ENCODE peak calls at places on chromosomes 11 and 22, in five cellular contexts. One of them, this sample, is unnamed. For H3K4me1, the result is how much of the 10 kb centered on the place peaks cover.

GRCh38 chr11:86670179-86670578 is 2.2 kb downstream of the ME3 start:
- DNase-seq in neural progenitor cell: no peak
- DNase-seq in fibroblast of lung: peak
- DNase-seq in IMR-90: peak
- DNase-seq in pancreas: no peak
- DNase-seq in this sample: no peak

GRCh38 chr11:33065445-33066178 is 26.2 kb downstream of the TCP11L1 start:
- DNase-seq in neural progenitor cell: peak
- DNase-seq in fibroblast of lung: peak
- DNase-seq in IMR-90: peak
- DNase-seq in pancreas: peak
- DNase-seq in this sample: peak

GRCh38 chr11:74462009-74462408 is 5.3 kb downstream of the KCNE3 start:
- DNase-seq in neural progenitor cell: peak
- DNase-seq in fibroblast of lung: peak
- DNase-seq in IMR-90: no peak
- DNase-seq in pancreas: peak
- DNase-seq in this sample: peak

GRCh38 chr11:128420943-128421342 is 166.4 kb downstream of the ETS1 start:
- DNase-seq in neural progenitor cell: no peak
- DNase-seq in fibroblast of lung: peak
- DNase-seq in IMR-90: peak
- DNase-seq in pancreas: no peak
- DNase-seq in this sample: no peak

GRCh38 chr22:49992921-49993648 is 19.5 kb downstream of the IL17REL start:
- DNase-seq in neural progenitor cell: peak
- DNase-seq in fibroblast of lung: peak
- DNase-seq in IMR-90: peak
- DNase-seq in pancreas: peak
- DNase-seq in this sample: peak

GRCh38 chr22:35376728-35377472 is 4.0 kb upstream of the HMOX1 start:
- DNase-seq in neural progenitor cell: peak
- DNase-seq in fibroblast of lung: peak
- DNase-seq in IMR-90: peak
- DNase-seq in pancreas: peak
- DNase-seq in this sample: peak

GRCh38 chr11:134385774-134386565 is 26.1 kb downstream of the B3GAT1 start:
- DNase-seq in neural progenitor cell: no peak
- DNase-seq in fibroblast of lung: no peak
- DNase-seq in IMR-90: no peak
- DNase-seq in pancreas: peak
- DNase-seq in this sample: no peak

GRCh38 chr11:59891781-59892181 is 13.2 kb downstream of the OOSP3 start:
- DNase-seq in neural progenitor cell: peak
- DNase-seq in fibroblast of lung: no peak
- DNase-seq in IMR-90: no peak
- DNase-seq in pancreas: no peak
- DNase-seq in this sample: no peak

GRCh38 chr11:2655320-2655719 is 44.5 kb downstream of the KCNQ1OT1 start:
- DNase-seq in neural progenitor cell: no peak
- DNase-seq in fibroblast of lung: no peak
- DNase-seq in IMR-90: no peak
- DNase-seq in pancreas: no peak
- DNase-seq in this sample: no peak

GRCh38 chr11:108670381-108670930 is 5.6 kb downstream of the DDX10 start:
- DNase-seq in neural progenitor cell: no peak
- DNase-seq in fibroblast of lung: no peak
- DNase-seq in IMR-90: no peak
- DNase-seq in pancreas: peak
- DNase-seq in this sample: no peak

GRCh38 chr11:75631086-75631694 is 37.6 kb downstream of the MAP6 start:
- DNase-seq in neural progenitor cell: no peak
- DNase-seq in fibroblast of lung: no peak
- DNase-seq in IMR-90: peak
- DNase-seq in pancreas: no peak
- DNase-seq in this sample: no peak

GRCh38 chr11:115391598-115391997 is 112.6 kb downstream of the CADM1 start:
- DNase-seq in neural progenitor cell: peak
- DNase-seq in fibroblast of lung: no peak
- DNase-seq in IMR-90: peak
- DNase-seq in pancreas: no peak
- DNase-seq in this sample: no peak

GRCh38 chr11:100830295-100830694 is 143.2 kb downstream of the ARHGAP42 start:
- DNase-seq in neural progenitor cell: peak
- DNase-seq in fibroblast of lung: no peak
- DNase-seq in IMR-90: no peak
- DNase-seq in pancreas: no peak
- DNase-seq in this sample: no peak

GRCh38 chr11:35192347-35192746 is 53.4 kb downstream of the CD44 start:
- DNase-seq in neural progenitor cell: no peak
- DNase-seq in fibroblast of lung: peak
- DNase-seq in IMR-90: peak
- DNase-seq in pancreas: no peak
- DNase-seq in this sample: peak

GRCh38 chr11:98734686-98735085 is 286.1 kb upstream of the CNTN5 start:
- DNase-seq in neural progenitor cell: no peak
- DNase-seq in fibroblast of lung: no peak
- DNase-seq in IMR-90: no peak
- DNase-seq in pancreas: no peak
- DNase-seq in this sample: no peak

GRCh38 chr11:112871909-112872511 is 89.2 kb upstream of the NCAM1 start:
- DNase-seq in neural progenitor cell: no peak
- DNase-seq in fibroblast of lung: no peak
- DNase-seq in IMR-90: no peak
- DNase-seq in pancreas: no peak
- DNase-seq in this sample: no peak

GRCh38 chr11:133350045-133350444 is 182.3 kb downstream of the OPCML start:
- DNase-seq in neural progenitor cell: no peak
- DNase-seq in fibroblast of lung: no peak
- DNase-seq in IMR-90: no peak
- DNase-seq in pancreas: no peak
- DNase-seq in this sample: no peak

GRCh38 chr22:50621491-50621880 is 6.5 kb downstream of the ARSA start:
- DNase-seq in neural progenitor cell: no peak
- DNase-seq in fibroblast of lung: no peak
- DNase-seq in IMR-90: no peak
- DNase-seq in pancreas: no peak
- DNase-seq in this sample: no peak

GRCh38 chr11:86949995-86950993 is 4.9 kb downstream of the FZD4 start:
- DNase-seq in neural progenitor cell: no peak
- DNase-seq in fibroblast of lung: peak
- DNase-seq in IMR-90: peak
- DNase-seq in pancreas: no peak
- DNase-seq in this sample: no peak

GRCh38 chr11:45280449-45280848 is 5.7 kb downstream of the SYT13 start:
- DNase-seq in neural progenitor cell: no peak
- DNase-seq in fibroblast of lung: no peak
- DNase-seq in IMR-90: peak
- DNase-seq in pancreas: no peak
- DNase-seq in this sample: no peak

GRCh38 chr11:45289369-45289768 is 3.2 kb upstream of the SYT13 start:
- DNase-seq in neural progenitor cell: no peak
- DNase-seq in fibroblast of lung: peak
- DNase-seq in IMR-90: peak
- DNase-seq in pancreas: no peak
- DNase-seq in this sample: no peak

GRCh38 chr11:29448246-29448877 is 568.5 kb downstream of the KCNA4 start:
- DNase-seq in neural progenitor cell: peak
- DNase-seq in fibroblast of lung: peak
- DNase-seq in IMR-90: peak
- DNase-seq in pancreas: no peak
- DNase-seq in this sample: no peak

GRCh38 chr11:6404341-6405038 is 14.2 kb downstream of the SMPD1 start:
- DNase-seq in neural progenitor cell: peak
- DNase-seq in fibroblast of lung: no peak
- DNase-seq in IMR-90: peak
- DNase-seq in pancreas: no peak
- DNase-seq in this sample: no peak

GRCh38 chr11:76699461-76700091 is 29.0 kb upstream of the LRRC32 start:
- DNase-seq in neural progenitor cell: no peak
- DNase-seq in fibroblast of lung: no peak
- DNase-seq in IMR-90: peak
- DNase-seq in pancreas: no peak
- DNase-seq in this sample: no peak

GRCh38 chr11:96607890-96608558 is 218.2 kb downstream of the JRKL start:
- DNase-seq in neural progenitor cell: no peak
- DNase-seq in fibroblast of lung: no peak
- DNase-seq in IMR-90: no peak
- DNase-seq in pancreas: no peak
- DNase-seq in this sample: no peak

GRCh38 chr11:67371199-67371548 is 2.2 kb downstream of the CLCF1 start:
- DNase-seq in neural progenitor cell: no peak
- DNase-seq in fibroblast of lung: no peak
- DNase-seq in IMR-90: no peak
- DNase-seq in pancreas: no peak
- DNase-seq in this sample: no peak

GRCh38 chr11:556175-556699 is 4.3 kb downstream of the LMNTD2 start:
- DNase-seq in neural progenitor cell: peak
- DNase-seq in fibroblast of lung: no peak
- DNase-seq in IMR-90: no peak
- DNase-seq in pancreas: peak
- DNase-seq in this sample: no peak

GRCh38 chr11:134566311-134566710 is 154.3 kb upstream of the B3GAT1 start:
- DNase-seq in neural progenitor cell: no peak
- DNase-seq in fibroblast of lung: no peak
- DNase-seq in IMR-90: no peak
- DNase-seq in pancreas: no peak
- DNase-seq in this sample: no peak

GRCh38 chr11:130801287-130802146 is 114.8 kb downstream of the SNX19 start:
- DNase-seq in neural progenitor cell: no peak
- DNase-seq in fibroblast of lung: peak
- DNase-seq in IMR-90: peak
- DNase-seq in pancreas: no peak
- DNase-seq in this sample: no peak

GRCh38 chr22:36506637-36507517 is at the start of gene FOXRED2:
- DNase-seq in neural progenitor cell: peak
- DNase-seq in fibroblast of lung: peak
- DNase-seq in IMR-90: peak
- DNase-seq in pancreas: peak
- DNase-seq in this sample: peak

DNA sequence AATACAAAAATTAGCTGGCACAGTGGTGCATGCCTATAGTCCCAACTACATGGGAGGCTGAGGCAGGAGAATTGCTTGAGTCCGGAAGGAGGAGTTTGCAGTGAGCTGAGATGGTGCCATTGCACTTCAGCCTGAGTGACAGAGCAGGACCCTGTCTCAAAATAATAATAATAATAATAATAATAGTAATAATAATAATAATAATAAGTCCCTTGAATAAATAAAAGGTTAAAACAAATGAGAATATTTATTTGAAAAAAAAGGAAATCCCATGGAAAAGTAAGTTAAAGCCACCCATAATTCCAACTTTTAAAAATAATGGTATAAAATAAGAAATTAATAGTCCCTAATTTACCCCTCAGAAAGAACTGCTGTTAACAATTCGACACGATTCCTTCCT is 10.0 kb upstream of the NAV2 start:
- DNase-seq in neural progenitor cell: no peak
- DNase-seq in fibroblast of lung: no peak
- DNase-seq in IMR-90: no peak
- DNase-seq in pancreas: no peak
- DNase-seq in this sample: no peak
- H3K4me1 ChIP-seq in neural progenitor cell: under half
- H3K4me1 ChIP-seq in fibroblast of lung: under half
- H3K4me1 ChIP-seq in IMR-90: under half
- H3K4me1 ChIP-seq in pancreas: under half
- H3K4me1 ChIP-seq in this sample: under half

DNA sequence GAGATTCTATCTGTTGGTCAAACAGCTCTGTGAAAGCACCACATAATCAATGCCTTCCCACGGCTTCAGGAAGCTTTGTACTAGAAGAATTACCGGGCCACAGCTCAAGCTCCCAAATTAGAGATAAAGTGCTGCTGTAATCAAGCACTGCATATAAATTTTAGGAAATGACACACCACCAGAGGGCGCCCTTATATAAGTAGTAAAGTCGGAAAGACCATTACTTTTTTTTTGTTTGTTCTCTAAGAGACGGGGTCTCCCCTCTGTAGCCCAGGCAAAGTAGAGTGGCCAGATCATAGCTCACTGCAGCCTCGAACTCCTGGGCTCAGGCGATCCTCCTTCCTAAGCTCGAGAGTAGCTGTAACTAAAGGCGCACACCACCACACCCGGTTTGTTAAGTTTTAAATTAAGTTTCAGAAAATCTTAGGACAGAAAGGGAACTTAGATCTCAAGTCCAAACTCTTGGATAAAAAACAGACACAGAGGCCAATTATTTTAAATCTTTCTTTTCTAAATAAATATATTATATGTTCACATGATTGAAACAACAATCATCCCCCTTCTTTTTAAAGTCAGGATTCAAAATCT is 32.6 kb downstream of the PRCP start:
- DNase-seq in neural progenitor cell: peak
- DNase-seq in fibroblast of lung: peak
- DNase-seq in IMR-90: peak
- DNase-seq in pancreas: no peak
- DNase-seq in this sample: peak
- H3K4me3 ChIP-seq in neural progenitor cell: no peak
- H3K4me3 ChIP-seq in fibroblast of lung: peak
- H3K4me3 ChIP-seq in IMR-90: peak
- H3K4me3 ChIP-seq in pancreas: no peak
- H3K4me3 ChIP-seq in this sample: no peak

DNA sequence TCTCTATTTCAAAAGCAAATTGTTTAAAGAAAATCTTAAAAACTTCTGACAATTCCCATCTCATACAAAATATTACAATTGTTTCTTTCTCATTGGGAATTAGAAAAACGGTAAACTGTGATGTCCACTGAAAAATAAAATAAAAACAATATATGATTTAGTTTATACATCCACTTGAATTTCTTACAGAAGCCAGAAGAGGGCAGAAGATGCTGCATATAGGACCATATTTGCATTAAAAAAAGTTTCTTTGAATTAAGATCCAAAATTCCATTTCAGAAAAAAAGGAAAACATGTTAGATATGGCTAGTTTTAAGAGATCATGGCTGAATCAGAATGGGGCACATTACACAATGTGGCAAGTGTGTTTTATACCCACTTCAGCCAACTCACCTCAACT is 39.3 kb upstream of the LRRC4C start:
- DNase-seq in neural progenitor cell: no peak
- DNase-seq in fibroblast of lung: no peak
- DNase-seq in IMR-90: no peak
- DNase-seq in pancreas: no peak
- DNase-seq in this sample: no peak
- TF ChIP-seq CTCF in neural progenitor cell: peak
- TF ChIP-seq CTCF in fibroblast of lung: no peak
- TF ChIP-seq CTCF in IMR-90: peak
- TF ChIP-seq CTCF in pancreas: no peak
- TF ChIP-seq CTCF in this sample: no peak

DNA sequence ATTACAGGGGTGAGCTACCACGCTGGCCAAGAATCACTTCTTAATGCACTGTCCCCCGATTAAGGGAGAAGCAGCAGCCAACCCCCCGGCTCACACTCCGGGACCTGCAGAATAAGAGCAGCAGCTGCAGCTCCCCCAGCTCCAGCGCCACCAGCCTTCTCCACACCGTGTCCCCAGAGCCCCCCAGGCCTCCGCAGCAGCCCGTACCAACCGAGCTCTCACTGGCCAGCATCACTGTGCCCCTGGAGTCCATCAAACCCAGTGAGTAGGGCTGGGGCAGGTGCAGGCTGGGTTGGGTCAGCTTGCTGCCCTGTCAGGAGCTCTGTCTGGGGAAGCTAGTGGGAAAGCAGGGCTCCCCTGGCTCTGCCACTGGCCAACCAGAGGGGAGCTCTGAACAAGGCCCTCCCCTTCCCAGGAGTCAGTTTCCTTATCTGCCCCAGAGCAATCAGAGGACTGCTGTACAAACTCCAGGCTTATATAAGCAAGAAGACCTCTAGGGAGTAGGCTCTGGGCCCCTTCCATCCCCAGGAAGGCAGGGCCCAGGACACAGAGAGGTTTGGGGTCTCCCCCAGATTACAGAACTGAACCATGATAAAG is 8.5 kb upstream of the SH3BP1 start:
- DNase-seq in neural progenitor cell: no peak
- DNase-seq in fibroblast of lung: no peak
- DNase-seq in IMR-90: no peak
- DNase-seq in pancreas: no peak
- DNase-seq in this sample: no peak
- H3K4me1 ChIP-seq in neural progenitor cell: under half
- H3K4me1 ChIP-seq in fibroblast of lung: under half
- H3K4me1 ChIP-seq in IMR-90: under half
- H3K4me1 ChIP-seq in pancreas: under half
- H3K4me1 ChIP-seq in this sample: under half